ENCODE peak calls at places on chromosomes 12 and 14, in six cellular contexts. G is neuronal stem cell, U is H1, V is IMR-90, T is H9, L is trophoblast cell. E is an unnamed sample.

GRCh38 chr14:96509457-96510090 is 7.4 kb downstream of the PAPOLA start:
- DNase-seq in G (no peak), U (no peak), V (no peak), T (no peak), L (no peak), E (no peak)

GRCh38 chr12:124350491-124350890 is 55.6 kb downstream of the RFLNA start:
- DNase-seq in G (no peak), U (no peak), V (no peak), T (no peak), L (no peak), E (no peak)

GRCh38 chr12:20390846-20391245 is 22.5 kb downstream of the PDE3A start:
- DNase-seq in G (no peak), U (no peak), V (no peak), T (no peak), L (no peak), E (no peak)

GRCh38 chr14:64758025-64758521 is 53.8 kb downstream of the PLEKHG3 start:
- DNase-seq in G (no peak), U (no peak), V (peak; percentile 66), T (no peak), L (peak; percentile 45), E (peak; percentile 36)

GRCh38 chr12:131871677-131872076 is 22.7 kb upstream of the ULK1 start:
- DNase-seq in G (no peak), U (no peak), V (no peak), T (no peak), L (no peak), E (no peak)

GRCh38 chr14:84482256-84483071 is 1047.5 kb upstream of the FLRT2 start:
- DNase-seq in G (peak; percentile 12), U (no peak), V (peak; percentile 75), T (no peak), L (peak; percentile 2), E (peak; percentile 33)

GRCh38 chr14:77653473-77653872 is 37.0 kb upstream of the SPTLC2 start:
- DNase-seq in G (no peak), U (peak; percentile 68), V (no peak), T (peak; percentile 73), L (no peak), E (no peak)

GRCh38 chr14:63192085-63192484 is 12.2 kb upstream of the RHOJ start:
- DNase-seq in G (no peak), U (no peak), V (peak; percentile 23), T (no peak), L (no peak), E (no peak)

GRCh38 chr12:120581998-120582397 is 796 bp upstream of the POP5 start:
- DNase-seq in G (no peak), U (no peak), V (peak; percentile 10), T (no peak), L (peak; percentile 64), E (peak; percentile 18)

GRCh38 chr14:85058170-85058569 is 471.8 kb upstream of the FLRT2 start:
- DNase-seq in G (no peak), U (no peak), V (peak; percentile 11), T (no peak), L (no peak), E (peak; percentile 14)

GRCh38 chr14:97177016-97177415 is 379.8 kb downstream of the VRK1 start:
- DNase-seq in G (no peak), U (no peak), V (no peak), T (peak; percentile 44), L (peak; percentile 75), E (no peak)

GRCh38 chr14:21723431-21724045 is 49.9 kb upstream of the OR4E1 start:
- DNase-seq in G (peak; percentile 48), U (peak; percentile 79), V (no peak), T (peak; percentile 91), L (no peak), E (peak; percentile 12)

GRCh38 chr12:52087961-52088820 is 8.7 kb downstream of the SMIM41 start:
- DNase-seq in G (no peak), U (no peak), V (no peak), T (no peak), L (no peak), E (no peak)

GRCh38 chr14:70692210-70692609 is 50.5 kb downstream of the TTC9 start:
- DNase-seq in G (no peak), U (no peak), V (no peak), T (no peak), L (peak; percentile 65), E (no peak)

GRCh38 chr12:75177997-75178396 is 31.6 kb downstream of the KCNC2 start:
- DNase-seq in G (no peak), U (no peak), V (peak; percentile 95), T (no peak), L (peak; percentile 74), E (peak; percentile 93)

GRCh38 chr12:71011261-71011660 is 90.7 kb upstream of the PTPRR start:
- DNase-seq in G (no peak), U (no peak), V (no peak), T (no peak), L (no peak), E (peak; percentile 6)

GRCh38 chr14:71491925-71492324 is 440.3 kb upstream of the RGS6 start:
- DNase-seq in G (no peak), U (no peak), V (peak; percentile 41), T (no peak), L (no peak), E (peak; percentile 14)

GRCh38 chr12:121804417-121805111 is 755 bp downstream of the SETD1B start:
- DNase-seq in G (no peak), U (no peak), V (no peak), T (no peak), L (peak; percentile 56), E (peak; percentile 57)

GRCh38 chr14:29262979-29263378 is 496.4 kb downstream of the FOXG1 start:
- DNase-seq in G (no peak), U (no peak), V (peak; percentile 20), T (no peak), L (no peak), E (no peak)

GRCh38 chr12:59580050-59580449 is 15.8 kb upstream of the SLC16A7 start:
- DNase-seq in G (no peak), U (no peak), V (no peak), T (no peak), L (no peak), E (no peak)

GRCh38 chr14:85441909-85442643 is 87.9 kb upstream of the FLRT2 start:
- DNase-seq in G (no peak), U (no peak), V (no peak), T (no peak), L (no peak), E (no peak)

GRCh38 chr12:1939316-1939715 is 20.9 kb upstream of the CACNA2D4 start:
- DNase-seq in G (no peak), U (no peak), V (no peak), T (no peak), L (no peak), E (no peak)

GRCh38 chr14:71688576-71688975 is 243.7 kb upstream of the RGS6 start:
- DNase-seq in G (no peak), U (no peak), V (peak; percentile 27), T (no peak), L (peak; percentile 74), E (no peak)

GRCh38 chr12:116516657-116517056 is 42.5 kb upstream of the MAP1LC3B2 start:
- DNase-seq in G (no peak), U (no peak), V (no peak), T (no peak), L (no peak), E (no peak)

GRCh38 chr12:105099355-105099754 is 8.2 kb upstream of the WASHC4 start:
- DNase-seq in G (no peak), U (no peak), V (no peak), T (no peak), L (no peak), E (no peak)
- H3K9ac ChIP-seq in G (no peak overlapping the region), U (no peak overlapping the region), V (no peak overlapping the region), T (no peak overlapping the region), L (no peak overlapping the region), E (no peak overlapping the region)

GRCh38 chr12:30927210-30927576 is 645 bp downstream of the TSPAN11 start:
- DNase-seq in G (no peak), U (no peak), V (no peak), T (no peak), L (no peak), E (no peak)

GRCh38 chr12:30928356-30929264 is 2.1 kb downstream of the TSPAN11 start:
- DNase-seq in G (no peak), U (no peak), V (no peak), T (peak; percentile 24), L (no peak), E (no peak)

GRCh38 chr12:30926243-30927209 is at the start of gene TSPAN11:
- DNase-seq in G (peak; percentile 80), U (peak; percentile 79), V (peak; percentile 26), T (peak; percentile 76), L (peak; percentile 5), E (peak; percentile 85)

GRCh38 chr12:30925607-30926242 is 823 bp upstream of the TSPAN11 start:
- DNase-seq in G (no peak), U (no peak), V (no peak), T (peak; percentile 37), L (no peak), E (no peak)

GRCh38 chr12:30923057-30923456 is 3.5 kb upstream of the TSPAN11 start:
- DNase-seq in G (no peak), U (no peak), V (no peak), T (no peak), L (no peak), E (no peak)
- H3K14ac ChIP-seq in G (no peak overlapping the region), U (no peak overlapping the region), V (no peak overlapping the region), T (no peak overlapping the region), L (no peak overlapping the region), E (no peak overlapping the region)

GRCh38 chr12:133145981-133146380 is 15.6 kb downstream of the ZNF10 start:
- DNase-seq in G (no peak), U (no peak), V (no peak), T (no peak), L (no peak), E (no peak)
- H3K9me3 ChIP-seq in G (peaks cover 96% of the 10 kb centered on the region), U (peaks cover 50% of the 10 kb centered on the region), V (peaks cover 31% of the 10 kb centered on the region), T (peaks cover 49% of the 10 kb centered on the region), L (peaks cover 11% of the 10 kb centered on the region), E (peaks cover 95% of the 10 kb centered on the region)

GRCh38 chr12:49111206-49111605 is 559 bp upstream of the LMBR1L start:
- DNase-seq in G (no peak), U (no peak), V (no peak), T (no peak), L (no peak), E (no peak)
- H3K9ac ChIP-seq in G (no peak overlapping the region), U (peak overlapping the region; percentile 69), V (peak overlapping the region; percentile 81), T (no peak overlapping the region), L (no peak overlapping the region), E (peak overlapping the region; percentile 95)

E was measured in mesenchymal stem cell.